ENCODE peak calls at places on chromosomes 5 and 9, in eight cellular contexts. One of them, this sample, is unnamed.
A peak's percentile ranks its signal among the peaks of the same experiment; 100 is the strongest.

GRCh38 chr5:134226441-134227192 is 744 bp upstream of the PPP2CA start:
- DNase-seq in fibroblast of the aortic adventitia: peak; percentile 38
- DNase-seq in GM06990: no peak
- DNase-seq in type B pancreatic cell: no peak
- DNase-seq in GM13976: no peak
- DNase-seq in heart right ventricle: peak; percentile 32
- DNase-seq in uterus: no peak
- DNase-seq in B cell: peak; percentile 65
- DNase-seq in this sample: no peak

GRCh38 chr9:113511047-113511521 is 47.6 kb downstream of the RGS3 start:
- DNase-seq in fibroblast of the aortic adventitia: no peak
- DNase-seq in GM06990: no peak
- DNase-seq in GM13976: no peak
- DNase-seq in heart right ventricle: peak; percentile 62
- DNase-seq in B cell: no peak
- DNase-seq in uterus: no peak
- DNase-seq in type B pancreatic cell: no peak
- DNase-seq in this sample: no peak

GRCh38 chr9:112332272-112332671 is 1.1 kb downstream of the PTBP3 start:
- DNase-seq in type B pancreatic cell: no peak
- DNase-seq in GM13976: no peak
- DNase-seq in fibroblast of the aortic adventitia: peak; percentile 19
- DNase-seq in heart right ventricle: no peak
- DNase-seq in uterus: no peak
- DNase-seq in GM06990: no peak
- DNase-seq in B cell: no peak
- DNase-seq in this sample: no peak

GRCh38 chr5:142222235-142222880 is 102.5 kb downstream of the SPRY4 start:
- DNase-seq in B cell: no peak
- DNase-seq in uterus: no peak
- DNase-seq in heart right ventricle: no peak
- DNase-seq in type B pancreatic cell: no peak
- DNase-seq in fibroblast of the aortic adventitia: no peak
- DNase-seq in GM13976: no peak
- DNase-seq in GM06990: no peak
- DNase-seq in this sample: no peak

GRCh38 chr5:1647580-1647979 is 123.8 kb upstream of the LPCAT1 start:
- DNase-seq in GM13976: no peak
- DNase-seq in heart right ventricle: no peak
- DNase-seq in uterus: no peak
- DNase-seq in B cell: no peak
- DNase-seq in type B pancreatic cell: no peak
- DNase-seq in GM06990: no peak
- DNase-seq in fibroblast of the aortic adventitia: no peak
- DNase-seq in this sample: no peak

GRCh38 chr9:105401651-105402050 is 46.2 kb upstream of the FSD1L start:
- DNase-seq in fibroblast of the aortic adventitia: peak; percentile 57
- DNase-seq in B cell: no peak
- DNase-seq in heart right ventricle: no peak
- DNase-seq in type B pancreatic cell: no peak
- DNase-seq in GM13976: no peak
- DNase-seq in uterus: no peak
- DNase-seq in GM06990: no peak
- DNase-seq in this sample: no peak

GRCh38 chr9:84343111-84343521 is 2.6 kb upstream of the SLC28A3 start:
- DNase-seq in fibroblast of the aortic adventitia: peak; percentile 71
- DNase-seq in heart right ventricle: no peak
- DNase-seq in type B pancreatic cell: no peak
- DNase-seq in GM06990: no peak
- DNase-seq in GM13976: no peak
- DNase-seq in uterus: no peak
- DNase-seq in B cell: no peak
- DNase-seq in this sample: no peak

GRCh38 chr5:39394946-39395345 is 29.8 kb downstream of the DAB2 start:
- DNase-seq in B cell: no peak
- DNase-seq in GM13976: no peak
- DNase-seq in uterus: no peak
- DNase-seq in heart right ventricle: no peak
- DNase-seq in GM06990: no peak
- DNase-seq in type B pancreatic cell: no peak
- DNase-seq in fibroblast of the aortic adventitia: peak; percentile 82
- DNase-seq in this sample: no peak

GRCh38 chr9:137606005-137606601 is 617 bp downstream of the ARRDC1 start:
- DNase-seq in GM13976: no peak
- DNase-seq in B cell: no peak
- DNase-seq in fibroblast of the aortic adventitia: no peak
- DNase-seq in GM06990: no peak
- DNase-seq in uterus: no peak
- DNase-seq in heart right ventricle: no peak
- DNase-seq in type B pancreatic cell: peak; percentile 74
- DNase-seq in this sample: no peak

DNA sequence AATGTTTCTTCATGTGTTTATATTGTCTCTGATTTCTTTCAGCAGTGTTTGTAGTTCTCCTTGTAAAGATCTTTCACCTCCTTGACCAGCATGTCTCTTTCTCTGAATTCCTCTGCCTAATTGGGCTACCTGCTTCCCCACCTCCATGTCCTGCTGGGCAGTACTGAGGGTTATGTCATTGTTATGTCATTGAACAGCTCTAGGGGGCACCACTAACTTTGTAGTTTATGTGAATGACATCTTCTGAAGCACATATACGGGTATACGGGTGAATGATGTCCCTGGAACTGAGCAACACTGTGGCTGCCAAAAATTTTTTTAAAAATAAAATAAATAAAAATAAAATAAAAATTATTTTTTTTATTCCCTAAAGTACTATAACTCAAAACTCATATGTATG is 16.9 kb upstream of the SNCAIP start:
- DNase-seq in uterus: no peak
- DNase-seq in heart right ventricle: no peak
- DNase-seq in fibroblast of the aortic adventitia: no peak
- DNase-seq in B cell: no peak
- DNase-seq in type B pancreatic cell: no peak
- DNase-seq in GM13976: no peak
- DNase-seq in GM06990: no peak
- DNase-seq in this sample: no peak
- TF ChIP-seq CTCF in uterus: peak; percentile 25
- TF ChIP-seq CTCF in heart right ventricle: peak; percentile 46
- TF ChIP-seq CTCF in fibroblast of the aortic adventitia: peak; percentile 9
- TF ChIP-seq CTCF in B cell: no peak
- TF ChIP-seq CTCF in type B pancreatic cell: peak; percentile 54
- TF ChIP-seq CTCF in GM13976: peak; percentile 12
- TF ChIP-seq CTCF in GM06990: peak; percentile 62
- TF ChIP-seq CTCF in this sample: peak; percentile 22

DNA sequence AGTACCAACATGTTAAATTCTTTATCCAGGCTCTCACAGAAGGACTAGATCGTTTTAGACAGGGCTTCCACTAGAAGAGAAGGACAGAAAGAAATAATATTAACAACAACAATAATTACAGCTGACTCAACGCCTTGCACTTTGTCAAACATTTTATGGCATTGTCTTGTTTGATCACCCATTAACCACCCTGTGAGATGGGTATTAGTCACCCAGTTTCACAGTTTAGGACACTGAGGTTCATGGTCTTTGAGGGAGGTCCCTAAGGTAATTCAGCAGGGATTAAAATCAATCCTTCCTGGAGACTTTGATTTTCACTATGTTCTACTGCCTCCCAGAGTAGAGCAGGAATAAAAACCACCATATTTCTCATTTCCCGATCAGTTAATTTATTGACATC is 51.4 kb upstream of the BNC2 start:
- DNase-seq in GM13976: no peak
- DNase-seq in fibroblast of the aortic adventitia: peak; percentile 33
- DNase-seq in uterus: no peak
- DNase-seq in GM06990: no peak
- DNase-seq in heart right ventricle: no peak
- DNase-seq in B cell: no peak
- DNase-seq in type B pancreatic cell: no peak
- DNase-seq in this sample: no peak
- TF ChIP-seq CTCF in GM13976: no peak
- TF ChIP-seq CTCF in fibroblast of the aortic adventitia: peak; percentile 11
- TF ChIP-seq CTCF in uterus: no peak
- TF ChIP-seq CTCF in GM06990: no peak
- TF ChIP-seq CTCF in heart right ventricle: no peak
- TF ChIP-seq CTCF in B cell: no peak
- TF ChIP-seq CTCF in type B pancreatic cell: no peak
- TF ChIP-seq CTCF in this sample: no peak

GRCh38 chr9:76539180-76539579 is 80.2 kb downstream of the GCNT1 start:
- DNase-seq in fibroblast of the aortic adventitia: no peak
- DNase-seq in GM13976: no peak
- DNase-seq in heart right ventricle: no peak
- DNase-seq in GM06990: no peak
- DNase-seq in uterus: no peak
- DNase-seq in B cell: no peak
- DNase-seq in type B pancreatic cell: no peak
- DNase-seq in this sample: no peak
- TF ChIP-seq CTCF in fibroblast of the aortic adventitia: no peak
- TF ChIP-seq CTCF in GM13976: no peak
- TF ChIP-seq CTCF in heart right ventricle: no peak
- TF ChIP-seq CTCF in GM06990: no peak
- TF ChIP-seq CTCF in uterus: no peak
- TF ChIP-seq CTCF in B cell: no peak
- TF ChIP-seq CTCF in type B pancreatic cell: no peak
- TF ChIP-seq CTCF in this sample: no peak

GRCh38 chr5:120083851-120084615 is 380.1 kb upstream of the PRR16 start:
- DNase-seq in fibroblast of the aortic adventitia: peak; percentile 25
- DNase-seq in GM13976: no peak
- DNase-seq in uterus: no peak
- DNase-seq in type B pancreatic cell: no peak
- DNase-seq in heart right ventricle: no peak
- DNase-seq in GM06990: no peak
- DNase-seq in B cell: no peak
- DNase-seq in this sample: no peak

GRCh38 chr5:120086081-120086480 is 378.0 kb upstream of the PRR16 start:
- DNase-seq in type B pancreatic cell: no peak
- DNase-seq in GM06990: no peak
- DNase-seq in heart right ventricle: no peak
- DNase-seq in GM13976: no peak
- DNase-seq in fibroblast of the aortic adventitia: no peak
- DNase-seq in B cell: no peak
- DNase-seq in uterus: no peak
- DNase-seq in this sample: no peak

GRCh38 chr5:120082316-120083068 is 381.6 kb upstream of the PRR16 start:
- DNase-seq in uterus: no peak
- DNase-seq in type B pancreatic cell: no peak
- DNase-seq in fibroblast of the aortic adventitia: no peak
- DNase-seq in B cell: no peak
- DNase-seq in GM13976: no peak
- DNase-seq in heart right ventricle: no peak
- DNase-seq in GM06990: no peak
- DNase-seq in this sample: no peak
- TF ChIP-seq CTCF in uterus: no peak
- TF ChIP-seq CTCF in type B pancreatic cell: no peak
- TF ChIP-seq CTCF in fibroblast of the aortic adventitia: no peak
- TF ChIP-seq CTCF in B cell: no peak
- TF ChIP-seq CTCF in GM13976: no peak
- TF ChIP-seq CTCF in heart right ventricle: peak; percentile 13
- TF ChIP-seq CTCF in GM06990: no peak
- TF ChIP-seq CTCF in this sample: no peak

DNA sequence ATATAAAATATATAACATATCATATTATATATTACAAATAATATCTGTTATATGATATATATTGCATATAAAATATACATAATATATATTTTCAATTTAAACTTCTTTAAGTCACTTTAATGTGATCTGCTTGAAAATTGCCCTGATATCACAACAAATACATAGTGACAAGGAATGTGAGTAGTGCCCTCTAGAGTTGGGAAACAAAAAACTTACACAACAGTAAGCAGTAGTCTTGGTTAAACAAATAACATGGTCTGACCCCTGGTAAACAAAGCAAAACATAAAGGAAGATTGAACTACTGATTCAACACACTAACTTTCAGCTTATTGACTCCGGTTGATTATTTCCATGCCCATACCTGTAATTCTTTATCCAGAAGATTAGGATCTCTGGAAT is 188.3 kb upstream of the NMUR2 start:
- DNase-seq in uterus: no peak
- DNase-seq in heart right ventricle: no peak
- DNase-seq in GM06990: no peak
- DNase-seq in GM13976: no peak
- DNase-seq in B cell: no peak
- DNase-seq in type B pancreatic cell: no peak
- DNase-seq in fibroblast of the aortic adventitia: no peak
- DNase-seq in this sample: no peak
- TF ChIP-seq CTCF in uterus: no peak
- TF ChIP-seq CTCF in heart right ventricle: no peak
- TF ChIP-seq CTCF in GM06990: peak; percentile 27
- TF ChIP-seq CTCF in GM13976: no peak
- TF ChIP-seq CTCF in B cell: no peak
- TF ChIP-seq CTCF in type B pancreatic cell: peak; percentile 43
- TF ChIP-seq CTCF in fibroblast of the aortic adventitia: no peak
- TF ChIP-seq CTCF in this sample: no peak

DNA sequence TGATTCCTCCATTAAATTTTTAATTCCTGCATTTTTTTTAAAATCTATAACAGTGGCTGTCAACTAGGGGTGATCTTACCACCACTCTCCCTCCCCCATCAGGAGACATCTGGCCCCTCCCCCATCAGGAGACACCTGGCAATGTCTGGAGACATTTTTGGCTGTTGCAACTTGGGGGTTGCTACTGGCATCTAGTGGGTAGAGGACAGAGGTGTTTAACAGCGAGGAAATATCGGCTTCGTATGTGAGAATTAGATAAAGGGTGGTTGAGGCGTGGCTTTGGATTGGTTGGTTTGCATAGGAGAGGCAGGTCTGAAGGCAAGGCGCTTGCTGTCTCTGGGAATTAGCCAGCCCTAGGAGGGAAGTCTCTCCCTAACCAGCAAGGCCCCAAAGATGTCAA is 10.5 kb downstream of the CDHR2 start:
- DNase-seq in GM13976: no peak
- DNase-seq in B cell: no peak
- DNase-seq in fibroblast of the aortic adventitia: no peak
- DNase-seq in heart right ventricle: no peak
- DNase-seq in uterus: no peak
- DNase-seq in type B pancreatic cell: no peak
- DNase-seq in GM06990: no peak
- DNase-seq in this sample: no peak
- TF ChIP-seq CTCF in GM13976: no peak
- TF ChIP-seq CTCF in B cell: no peak
- TF ChIP-seq CTCF in fibroblast of the aortic adventitia: no peak
- TF ChIP-seq CTCF in heart right ventricle: no peak
- TF ChIP-seq CTCF in uterus: no peak
- TF ChIP-seq CTCF in type B pancreatic cell: no peak
- TF ChIP-seq CTCF in GM06990: no peak
- TF ChIP-seq CTCF in this sample: no peak

DNA sequence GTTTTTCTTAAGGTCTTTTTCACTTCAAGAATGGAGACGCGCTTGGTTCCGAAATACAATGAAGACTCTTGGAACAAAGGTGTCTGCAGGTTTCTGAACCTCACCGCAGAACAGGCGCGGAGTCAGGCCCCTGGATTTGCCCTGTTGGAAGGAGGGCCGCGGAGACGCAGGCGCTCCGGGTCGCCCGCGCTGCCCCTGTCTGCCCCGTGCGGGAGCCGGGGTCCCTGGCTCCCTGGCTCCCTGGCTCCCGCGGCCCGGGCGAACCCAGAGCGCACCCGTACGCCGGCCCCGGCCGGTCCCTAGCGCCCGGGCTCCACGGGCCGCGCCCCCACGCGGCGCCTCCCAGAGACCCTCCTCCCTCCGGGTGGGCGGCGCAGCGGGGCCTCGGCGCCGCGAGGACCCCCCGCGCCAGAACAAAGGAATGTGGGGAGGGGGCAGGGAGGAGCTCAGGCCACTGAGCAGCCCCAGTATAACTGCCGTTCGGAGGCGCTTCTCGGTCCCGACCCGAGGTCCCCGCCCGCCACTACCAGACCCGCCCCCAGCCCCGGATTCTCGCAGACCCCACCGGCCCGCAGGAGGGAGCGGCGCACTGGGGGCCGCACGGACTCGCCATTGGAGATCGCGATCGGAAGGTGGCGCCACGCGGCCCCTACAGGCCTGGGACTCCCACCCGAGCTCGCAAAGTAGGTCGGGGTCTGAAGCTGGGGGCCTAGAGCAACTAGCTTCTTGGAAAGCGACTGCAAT is 2.4 kb downstream of the NFIL3 start:
- DNase-seq in heart right ventricle: peak; percentile 38
- DNase-seq in uterus: peak; percentile 38
- DNase-seq in type B pancreatic cell: peak; percentile 76
- DNase-seq in fibroblast of the aortic adventitia: peak; percentile 62
- DNase-seq in GM13976: peak; percentile 54
- DNase-seq in GM06990: no peak
- DNase-seq in B cell: no peak
- DNase-seq in this sample: peak; percentile 36
- TF ChIP-seq CTCF in heart right ventricle: peak; percentile 54
- TF ChIP-seq CTCF in uterus: peak; percentile 37
- TF ChIP-seq CTCF in type B pancreatic cell: peak; percentile 53
- TF ChIP-seq CTCF in fibroblast of the aortic adventitia: peak; percentile 59
- TF ChIP-seq CTCF in GM13976: peak; percentile 57
- TF ChIP-seq CTCF in GM06990: peak; percentile 37
- TF ChIP-seq CTCF in B cell: peak; percentile 28
- TF ChIP-seq CTCF in this sample: peak; percentile 51

This sample was measured in GM10248.